ENCODE peak calls at places on chromosome X, in seven cellular contexts. L, J, C, Q, X, Z and H are unnamed samples.

GRCh38 chrX:151902813-151903591 is 9.7 kb upstream of the MAGEA4 start:
- DNase-seq in L (no peak), J (peak; percentile 59), C (no peak), Q (peak; percentile 66), X (no peak), Z (no peak), H (no peak)

GRCh38 chrX:52346462-52347165 is 22.2 kb upstream of the XAGE2 start:
- DNase-seq in L (no peak), J (no peak), C (no peak), Q (peak; percentile 4), X (no peak), Z (no peak), H (no peak)

GRCh38 chrX:119887721-119888425 is 7.8 kb upstream of the AKAP14 start:
- DNase-seq in L (peak; percentile 48), J (no peak), C (no peak), Q (peak; percentile 30), X (peak; percentile 81), Z (peak; percentile 42), H (peak; percentile 43)

GRCh38 chrX:23008431-23009099 is 8.8 kb downstream of the DDX53 start:
- DNase-seq in L (no peak), J (no peak), C (no peak), Q (peak; percentile 39), X (no peak), Z (no peak), H (no peak)

GRCh38 chrX:91039777-91040176 is 394.9 kb upstream of the PABPC5 start:
- DNase-seq in L (no peak), J (no peak), C (no peak), Q (no peak), X (no peak), Z (no peak), H (no peak)

GRCh38 chrX:123695242-123695641 is 37.6 kb downstream of the THOC2 start:
- DNase-seq in L (no peak), J (no peak), C (no peak), Q (no peak), X (no peak), Z (no peak), H (no peak)

GRCh38 chrX:138745215-138745614 is 33.7 kb upstream of the FGF13 start:
- DNase-seq in L (no peak), J (no peak), C (peak; percentile 1), Q (peak; percentile 60), X (no peak), Z (peak; percentile 23), H (peak; percentile 30)

GRCh38 chrX:15158736-15159406 is 111.0 kb downstream of the ASB9 start:
- DNase-seq in L (no peak), J (no peak), C (no peak), Q (no peak), X (no peak), Z (peak; percentile 15), H (peak; percentile 42)

GRCh38 chrX:39487166-39488006 is 610.4 kb downstream of the BCOR start:
- DNase-seq in L (no peak), J (no peak), C (no peak), Q (no peak), X (no peak), Z (no peak), H (no peak)

GRCh38 chrX:3939967-3940610 is 226.6 kb upstream of the PRKX start:
- DNase-seq in L (no peak), J (no peak), C (no peak), Q (peak; percentile 20), X (no peak), Z (no peak), H (peak; percentile 17)

GRCh38 chrX:72126048-72126415 is 5.7 kb downstream of the RTL5 start:
- DNase-seq in L (no peak), J (no peak), C (no peak), Q (no peak), X (no peak), Z (no peak), H (no peak)

GRCh38 chrX:43953218-43953617 is 20.0 kb downstream of the NDP start:
- DNase-seq in L (no peak), J (no peak), C (no peak), Q (peak; percentile 30), X (no peak), Z (no peak), H (no peak)